ENCODE peak calls at places on chromosomes 6 and 20, in six cellular contexts. E, M, O, D, Y and W are unnamed samples.

GRCh38 chr20:44204832-44205215 is 5.7 kb downstream of the OSER1 start:
- DNase-seq in D (no peak), M (no peak), E (no peak), Y (no peak), O (no peak), W (no peak)

GRCh38 chr6:27275025-27275956 is 27.8 kb downstream of the PRSS16 start:
- DNase-seq in E (no peak), Y (no peak), O (no peak), M (no peak), D (no peak), W (no peak)

GRCh38 chr20:4041748-4042411 is 26.5 kb upstream of the RNF24 start:
- DNase-seq in E (peak), O (no peak), M (no peak), D (no peak), Y (no peak), W (no peak)

GRCh38 chr6:53795702-53796450 is 1.1 kb downstream of the LRRC1 start:
- DNase-seq in D (peak), E (peak), M (peak), O (no peak), Y (peak), W (no peak)

GRCh38 chr20:34045930-34046329 is 52.2 kb downstream of the RALY start:
- DNase-seq in O (no peak), M (no peak), D (no peak), E (no peak), Y (no peak), W (no peak)

GRCh38 chr20:63594043-63594561 is 20.1 kb upstream of the HELZ2 start:
- DNase-seq in O (no peak), M (no peak), E (no peak), D (no peak), Y (no peak), W (no peak)

GRCh38 chr20:45497971-45498494 is 17.4 kb downstream of the SPINT3 start:
- DNase-seq in O (no peak), M (no peak), E (no peak), Y (no peak), D (no peak), W (no peak)

GRCh38 chr20:17137692-17138091 is 89.1 kb upstream of the PCSK2 start:
- DNase-seq in E (no peak), O (no peak), D (no peak), Y (no peak), M (no peak), W (no peak)

GRCh38 chr6:135085700-135086413 is 31.2 kb upstream of the HBS1L start:
- DNase-seq in M (no peak), O (no peak), Y (no peak), E (no peak), D (no peak), W (no peak)

GRCh38 chr6:31870385-31870921 is 7.8 kb upstream of the NEU1 start:
- DNase-seq in E (no peak), D (no peak), O (no peak), M (no peak), Y (no peak), W (no peak)

GRCh38 chr6:35044771-35045275 is 96.3 kb downstream of the TCP11 start:
- DNase-seq in D (peak), O (no peak), M (peak), Y (no peak), E (no peak), W (peak)

GRCh38 chr6:145070791-145071190 is 664.5 kb downstream of the EPM2A start:
- DNase-seq in M (no peak), Y (no peak), D (no peak), O (no peak), E (no peak), W (no peak)

GRCh38 chr20:1401431-1401907 is 8.6 kb upstream of the FKBP1A start:
- DNase-seq in Y (no peak), M (no peak), E (no peak), O (no peak), D (no peak), W (no peak)

GRCh38 chr20:40472905-40473304 is 216.1 kb downstream of the MAFB start:
- DNase-seq in Y (no peak), E (no peak), M (no peak), D (no peak), O (no peak), W (no peak)

GRCh38 chr6:168376120-168376519 is 56.5 kb upstream of the DACT2 start:
- DNase-seq in O (no peak), Y (no peak), E (no peak), M (peak), D (peak), W (no peak)

GRCh38 chr6:133894369-133894768 is 5.5 kb downstream of the TCF21 start:
- DNase-seq in M (no peak), O (no peak), E (no peak), D (no peak), Y (no peak), W (no peak)

GRCh38 chr20:47198254-47198671 is 158.2 kb downstream of the ZMYND8 start:
- DNase-seq in D (no peak), E (no peak), Y (no peak), M (no peak), O (peak), W (no peak)

GRCh38 chr6:11434565-11435326 is 102.8 kb upstream of the TMEM170B start:
- DNase-seq in O (no peak), E (no peak), D (no peak), M (no peak), Y (no peak), W (no peak)

GRCh38 chr6:17899491-17899890 is 87.9 kb downstream of the KIF13A start:
- DNase-seq in O (no peak), D (no peak), M (no peak), Y (no peak), E (no peak), W (no peak)

GRCh38 chr6:111810321-111811235 is 62.7 kb downstream of the FYN start:
- DNase-seq in Y (peak), O (no peak), D (peak), M (no peak), E (no peak), W (no peak)

GRCh38 chr20:35901678-35902544 is 52.4 kb downstream of the SCAND1 start:
- DNase-seq in O (no peak), D (no peak), M (no peak), Y (no peak), E (no peak), W (no peak)

GRCh38 chr20:49166534-49167449 is 21.3 kb downstream of the STAU1 start:
- DNase-seq in M (no peak), E (no peak), D (no peak), O (no peak), Y (no peak), W (no peak)

GRCh38 chr20:6029538-6029937 is 24.3 kb downstream of the LRRN4 start:
- DNase-seq in O (no peak), E (no peak), M (no peak), Y (no peak), D (no peak), W (no peak)

GRCh38 chr6:11851405-11851804 is 72.8 kb upstream of the ADTRP start:
- DNase-seq in M (no peak), O (no peak), Y (no peak), D (no peak), E (no peak), W (no peak)

GRCh38 chr6:146419576-146419975 is 124.1 kb upstream of the RAB32 start:
- DNase-seq in D (no peak), M (no peak), E (no peak), Y (no peak), O (no peak), W (no peak)

GRCh38 chr6:17885079-17885478 is 102.4 kb downstream of the KIF13A start:
- DNase-seq in Y (no peak), M (no peak), D (no peak), O (no peak), E (no peak), W (no peak)

GRCh38 chr6:71855406-71855805 is 30.9 kb upstream of the RIMS1 start:
- DNase-seq in E (no peak), D (peak), Y (no peak), O (no peak), M (no peak), W (peak)

GRCh38 chr20:48676795-48677447 is 150.9 kb downstream of the PREX1 start:
- DNase-seq in M (no peak), O (no peak), E (no peak), D (no peak), Y (no peak), W (no peak)

GRCh38 chr6:47245745-47246371 is 63.8 kb downstream of the TNFRSF21 start:
- DNase-seq in Y (no peak), O (no peak), E (no peak), D (no peak), M (no peak), W (no peak)

GRCh38 chr6:14748679-14749078 is 497.2 kb upstream of the JARID2 start:
- DNase-seq in Y (no peak), D (no peak), O (no peak), E (no peak), M (no peak), W (no peak)

GRCh38 chr20:49045440-49046086 is 549 bp upstream of the CSE1L start:
- DNase-seq in O (peak), E (no peak), M (no peak), Y (no peak), D (no peak), W (no peak)

GRCh38 chr6:23498013-23498412 is 628.0 kb upstream of the NRSN1 start:
- DNase-seq in E (no peak), Y (no peak), M (no peak), D (no peak), O (no peak), W (no peak)

GRCh38 chr20:62879275-62880146 is 17.9 kb upstream of the TCFL5 start:
- DNase-seq in M (no peak), E (no peak), O (no peak), D (no peak), Y (no peak), W (no peak)

GRCh38 chr6:137277971-137278602 is 58.9 kb upstream of the IFNGR1 start:
- DNase-seq in M (no peak), D (no peak), Y (no peak), O (no peak), E (no peak), W (no peak)

GRCh38 chr6:138129190-138129589 is 22.0 kb upstream of the PERP start:
- DNase-seq in E (no peak), O (no peak), Y (no peak), M (no peak), D (no peak), W (no peak)

GRCh38 chr20:49646126-49646525 is 67.6 kb downstream of the B4GALT5 start:
- DNase-seq in D (no peak), O (no peak), E (no peak), Y (no peak), M (no peak), W (no peak)

GRCh38 chr6:47697925-47698324 is 455 bp upstream of the ADGRF4 start:
- DNase-seq in O (no peak), Y (no peak), M (no peak), E (no peak), D (no peak), W (no peak)